ENCODE peak calls at places on chromosomes 2 and 18, in seven cellular contexts. U is colonic mucosa, J is left ventricle myocardium inferior, D is mucosa of descending colon, F is body of pancreas, P is A549, I is IMR-90. Z is an unnamed sample. For H3K4me1, the result is how much of the 10 kb centered on the place peaks cover.

GRCh38 chr2:73225513-73226360 is 7.3 kb downstream of the PRADC1 start:
- DNase-seq in U (no peak), J (no peak), D (no peak), F (no peak), P (no peak), I (no peak), Z (no peak)

GRCh38 chr2:96146881-96147592 is 1.8 kb upstream of the DUSP2 start:
- DNase-seq in U (no peak), J (no peak), D (no peak), F (no peak), P (no peak), I (no peak), Z (no peak)

GRCh38 chr2:109527079-109527478 is 86.7 kb downstream of the SEPTIN10 start:
- DNase-seq in U (no peak), J (no peak), D (no peak), F (no peak), P (no peak), I (no peak), Z (no peak)

GRCh38 chr2:226420646-226421045 is 379.0 kb downstream of the IRS1 start:
- DNase-seq in U (no peak), J (no peak), D (no peak), F (no peak), P (no peak), I (peak), Z (no peak)

GRCh38 chr18:5582849-5583667 is 39.3 kb upstream of the EPB41L3 start:
- DNase-seq in U (no peak), J (no peak), D (peak), F (no peak), P (no peak), I (peak), Z (no peak)

GRCh38 chr2:28662044-28662443 is 89.6 kb upstream of the PPP1CB start:
- DNase-seq in U (peak), J (no peak), D (peak), F (peak), P (no peak), I (no peak), Z (no peak)

GRCh38 chr2:224260605-224261004 is 141.3 kb downstream of the FAM124B start:
- DNase-seq in U (no peak), J (no peak), D (peak), F (no peak), P (no peak), I (no peak), Z (no peak)

GRCh38 chr2:18790465-18791171 is 201.2 kb upstream of the NT5C1B start:
- DNase-seq in U (no peak), J (no peak), D (no peak), F (no peak), P (no peak), I (no peak), Z (no peak)

GRCh38 chr2:239382384-239382880 is 18.4 kb downstream of the HDAC4 start:
- DNase-seq in U (no peak), J (no peak), D (no peak), F (no peak), P (no peak), I (no peak), Z (no peak)

GRCh38 chr2:62344472-62344871 is 148.6 kb downstream of the B3GNT2 start:
- DNase-seq in U (no peak), J (no peak), D (no peak), F (no peak), P (no peak), I (no peak), Z (no peak)

GRCh38 chr2:45964226-45964841 is 312.9 kb downstream of the PRKCE start:
- DNase-seq in U (peak), J (peak), D (peak), F (peak), P (peak), I (peak), Z (no peak)

GRCh38 chr2:190405069-190405468 is 3.1 kb upstream of the MFSD6 start:
- DNase-seq in U (no peak), J (no peak), D (no peak), F (no peak), P (no peak), I (no peak), Z (no peak)

GRCh38 chr2:190407246-190407661 is 901 bp upstream of the MFSD6 start:
- DNase-seq in U (no peak), J (no peak), D (peak), F (no peak), P (no peak), I (no peak), Z (no peak)

GRCh38 chr2:190404487-190404886 is 3.7 kb upstream of the MFSD6 start:
- DNase-seq in U (peak), J (no peak), D (peak), F (no peak), P (no peak), I (peak), Z (no peak)

GRCh38 chr2:190406805-190407204 is 1.4 kb upstream of the MFSD6 start:
- DNase-seq in U (no peak), J (no peak), D (no peak), F (no peak), P (no peak), I (no peak), Z (no peak)

DNA sequence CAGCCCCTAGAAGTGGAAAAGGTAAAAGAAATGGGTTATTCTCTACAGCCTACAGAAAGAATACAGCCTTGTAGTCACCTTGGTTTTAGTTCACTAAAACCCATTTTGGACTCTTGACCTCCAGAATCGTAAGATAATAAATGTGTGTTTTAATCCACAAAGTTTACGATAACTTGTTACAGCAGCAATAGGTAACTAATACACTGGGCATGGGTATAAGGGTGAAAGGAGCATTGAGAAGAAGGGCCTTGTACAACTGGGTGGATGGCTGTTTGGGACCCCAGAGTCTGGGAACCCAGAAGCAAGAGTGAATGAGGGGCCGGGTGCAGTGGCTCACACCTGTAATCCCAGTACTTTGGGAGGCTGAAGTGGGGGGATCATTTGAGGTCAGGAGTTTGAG is 2.2 kb upstream of the MFSD6 start:
- DNase-seq in U (no peak), J (no peak), D (no peak), F (no peak), P (no peak), I (no peak), Z (no peak)
- TF ChIP-seq CTCF in U (no peak), J (no peak), D (no peak), F (no peak), P (no peak), I (no peak), Z (no peak)

GRCh38 chr2:173872714-173873113 is 92.5 kb downstream of the SP3 start:
- DNase-seq in U (peak), J (no peak), D (peak), F (no peak), P (no peak), I (no peak), Z (peak)
- H3K4me1 ChIP-seq in U (under half), J (under half), D (under half), F (under half), P (under half), I (under half), Z (under half)

GRCh38 chr18:61582205-61582710 is 249.0 kb downstream of the CDH20 start:
- DNase-seq in U (peak), J (peak), D (peak), F (no peak), P (no peak), I (no peak), Z (no peak)
- TF ChIP-seq CTCF in U (peak), J (no peak), D (no peak), F (no peak), P (no peak), I (no peak), Z (no peak)

GRCh38 chr18:12060182-12060870 is 33.3 kb upstream of the ANKRD62 start:
- DNase-seq in U (no peak), J (no peak), D (no peak), F (no peak), P (peak), I (no peak), Z (no peak)
- H3K4me1 ChIP-seq in U (under half), J (under half), D (under half), F (under half), P (under half), I (under half), Z (under half)

Z was measured in vagina.